ENCODE peak calls at places on chromosomes 12 and 14, in six cellular contexts. One of them, this sample, is unnamed.

GRCh38 chr12:102371177-102371576 is 109.2 kb downstream of the IGF1 start:
- DNase-seq in cardiac fibroblast: no peak
- DNase-seq in right cardiac atrium: no peak
- DNase-seq in astrocyte of the spinal cord: no peak
- DNase-seq in naive thymus-derived CD4-positive, alpha-beta T cell: no peak
- DNase-seq in epithelial cell of esophagus: no peak
- DNase-seq in this sample: no peak

GRCh38 chr14:69769623-69770022 is 2.7 kb downstream of the SRSF5 start:
- DNase-seq in cardiac fibroblast: no peak
- DNase-seq in right cardiac atrium: peak
- DNase-seq in astrocyte of the spinal cord: no peak
- DNase-seq in naive thymus-derived CD4-positive, alpha-beta T cell: no peak
- DNase-seq in epithelial cell of esophagus: no peak
- DNase-seq in this sample: no peak

GRCh38 chr12:108630481-108631207 is 3.0 kb downstream of the SELPLG start:
- DNase-seq in cardiac fibroblast: peak
- DNase-seq in right cardiac atrium: no peak
- DNase-seq in astrocyte of the spinal cord: no peak
- DNase-seq in naive thymus-derived CD4-positive, alpha-beta T cell: no peak
- DNase-seq in epithelial cell of esophagus: peak
- DNase-seq in this sample: no peak

GRCh38 chr12:114921796-114922195 is 237.8 kb upstream of the TBX3 start:
- DNase-seq in cardiac fibroblast: no peak
- DNase-seq in right cardiac atrium: no peak
- DNase-seq in astrocyte of the spinal cord: no peak
- DNase-seq in naive thymus-derived CD4-positive, alpha-beta T cell: no peak
- DNase-seq in epithelial cell of esophagus: no peak
- DNase-seq in this sample: no peak

GRCh38 chr14:105093426-105094192 is 28.4 kb upstream of the GPR132 start:
- DNase-seq in cardiac fibroblast: peak
- DNase-seq in right cardiac atrium: peak
- DNase-seq in astrocyte of the spinal cord: peak
- DNase-seq in naive thymus-derived CD4-positive, alpha-beta T cell: no peak
- DNase-seq in epithelial cell of esophagus: peak
- DNase-seq in this sample: peak

GRCh38 chr14:100076630-100077029 is 11.4 kb downstream of the EVL start:
- DNase-seq in cardiac fibroblast: peak
- DNase-seq in right cardiac atrium: peak
- DNase-seq in astrocyte of the spinal cord: peak
- DNase-seq in naive thymus-derived CD4-positive, alpha-beta T cell: no peak
- DNase-seq in epithelial cell of esophagus: peak
- DNase-seq in this sample: peak

GRCh38 chr12:116135209-116135930 is 142.1 kb downstream of the MED13L start:
- DNase-seq in cardiac fibroblast: peak
- DNase-seq in right cardiac atrium: no peak
- DNase-seq in astrocyte of the spinal cord: peak
- DNase-seq in naive thymus-derived CD4-positive, alpha-beta T cell: no peak
- DNase-seq in epithelial cell of esophagus: peak
- DNase-seq in this sample: no peak

GRCh38 chr12:65248656-65249633 is 29.5 kb upstream of the MSRB3 start:
- DNase-seq in cardiac fibroblast: peak
- DNase-seq in right cardiac atrium: no peak
- DNase-seq in astrocyte of the spinal cord: no peak
- DNase-seq in naive thymus-derived CD4-positive, alpha-beta T cell: no peak
- DNase-seq in epithelial cell of esophagus: no peak
- DNase-seq in this sample: no peak

GRCh38 chr14:105255021-105255507 is 6.7 kb downstream of the BTBD6 start:
- DNase-seq in cardiac fibroblast: peak
- DNase-seq in right cardiac atrium: peak
- DNase-seq in astrocyte of the spinal cord: peak
- DNase-seq in naive thymus-derived CD4-positive, alpha-beta T cell: no peak
- DNase-seq in epithelial cell of esophagus: no peak
- DNase-seq in this sample: no peak

GRCh38 chr14:53519137-53519536 is 366.0 kb upstream of the DDHD1 start:
- DNase-seq in cardiac fibroblast: peak
- DNase-seq in right cardiac atrium: no peak
- DNase-seq in astrocyte of the spinal cord: peak
- DNase-seq in naive thymus-derived CD4-positive, alpha-beta T cell: no peak
- DNase-seq in epithelial cell of esophagus: peak
- DNase-seq in this sample: no peak

GRCh38 chr14:65850429-65851145 is 438.1 kb downstream of the FUT8 start:
- DNase-seq in cardiac fibroblast: no peak
- DNase-seq in right cardiac atrium: no peak
- DNase-seq in astrocyte of the spinal cord: no peak
- DNase-seq in naive thymus-derived CD4-positive, alpha-beta T cell: no peak
- DNase-seq in epithelial cell of esophagus: no peak
- DNase-seq in this sample: no peak

GRCh38 chr12:124273630-124274029 is 21.3 kb upstream of the RFLNA start:
- DNase-seq in cardiac fibroblast: peak
- DNase-seq in right cardiac atrium: no peak
- DNase-seq in astrocyte of the spinal cord: peak
- DNase-seq in naive thymus-derived CD4-positive, alpha-beta T cell: no peak
- DNase-seq in epithelial cell of esophagus: peak
- DNase-seq in this sample: no peak

GRCh38 chr14:51087024-51087423 is 7.9 kb downstream of the TRIM9 start:
- DNase-seq in cardiac fibroblast: peak
- DNase-seq in right cardiac atrium: no peak
- DNase-seq in astrocyte of the spinal cord: no peak
- DNase-seq in naive thymus-derived CD4-positive, alpha-beta T cell: no peak
- DNase-seq in epithelial cell of esophagus: peak
- DNase-seq in this sample: no peak

GRCh38 chr12:65561798-65562382 is 262.4 kb upstream of the HMGA2 start:
- DNase-seq in cardiac fibroblast: peak
- DNase-seq in right cardiac atrium: no peak
- DNase-seq in astrocyte of the spinal cord: peak
- DNase-seq in naive thymus-derived CD4-positive, alpha-beta T cell: no peak
- DNase-seq in epithelial cell of esophagus: no peak
- DNase-seq in this sample: no peak

GRCh38 chr12:121815221-121815620 is 11.4 kb downstream of the SETD1B start:
- DNase-seq in cardiac fibroblast: no peak
- DNase-seq in right cardiac atrium: peak
- DNase-seq in astrocyte of the spinal cord: no peak
- DNase-seq in naive thymus-derived CD4-positive, alpha-beta T cell: no peak
- DNase-seq in epithelial cell of esophagus: no peak
- DNase-seq in this sample: no peak

GRCh38 chr12:12661086-12661485 is 34.9 kb downstream of the GPR19 start:
- DNase-seq in cardiac fibroblast: peak
- DNase-seq in right cardiac atrium: no peak
- DNase-seq in astrocyte of the spinal cord: peak
- DNase-seq in naive thymus-derived CD4-positive, alpha-beta T cell: no peak
- DNase-seq in epithelial cell of esophagus: peak
- DNase-seq in this sample: no peak

GRCh38 chr14:105086833-105087307 is 21.6 kb upstream of the GPR132 start:
- DNase-seq in cardiac fibroblast: peak
- DNase-seq in right cardiac atrium: peak
- DNase-seq in astrocyte of the spinal cord: peak
- DNase-seq in naive thymus-derived CD4-positive, alpha-beta T cell: peak
- DNase-seq in epithelial cell of esophagus: peak
- DNase-seq in this sample: peak